ENCODE peak calls at places on chromosome 14, in five cellular contexts. One of them, this sample, is unnamed.

GRCh38 chr14:28767851-28768548 is 1.4 kb downstream of the FOXG1 start:
- DNase-seq in MM.1S: no peak
- DNase-seq in PC-3: no peak
- DNase-seq in IMR-90: no peak
- DNase-seq in mesendoderm: peak; percentile 92
- DNase-seq in this sample: no peak

GRCh38 chr14:70931008-70931407 is 23.7 kb downstream of the PCNX1 start:
- DNase-seq in IMR-90: peak; percentile 66
- DNase-seq in mesendoderm: no peak
- DNase-seq in MM.1S: no peak
- DNase-seq in PC-3: no peak
- DNase-seq in this sample: no peak

GRCh38 chr14:35897616-35898111 is 71.5 kb downstream of the BRMS1L start:
- DNase-seq in IMR-90: no peak
- DNase-seq in mesendoderm: peak; percentile 69
- DNase-seq in MM.1S: no peak
- DNase-seq in PC-3: peak; percentile 5
- DNase-seq in this sample: no peak

GRCh38 chr14:46322076-46322475 is 329.5 kb downstream of the RPL10L start:
- DNase-seq in PC-3: no peak
- DNase-seq in IMR-90: no peak
- DNase-seq in mesendoderm: peak; percentile 90
- DNase-seq in MM.1S: no peak
- DNase-seq in this sample: no peak

GRCh38 chr14:36662543-36663403 is 1.1 kb downstream of the PAX9 start:
- DNase-seq in IMR-90: no peak
- DNase-seq in PC-3: peak; percentile 69
- DNase-seq in MM.1S: no peak
- DNase-seq in mesendoderm: peak; percentile 68
- DNase-seq in this sample: no peak

GRCh38 chr14:74314576-74314975 is 11.8 kb upstream of the ABCD4 start:
- DNase-seq in PC-3: no peak
- DNase-seq in mesendoderm: no peak
- DNase-seq in IMR-90: no peak
- DNase-seq in MM.1S: no peak
- DNase-seq in this sample: no peak

GRCh38 chr14:65229431-65230286 is 127.3 kb upstream of the MAX start:
- DNase-seq in MM.1S: no peak
- DNase-seq in mesendoderm: peak; percentile 57
- DNase-seq in IMR-90: no peak
- DNase-seq in PC-3: no peak
- DNase-seq in this sample: peak; percentile 46

GRCh38 chr14:51776102-51776894 is 84.1 kb upstream of the GNG2 start:
- DNase-seq in MM.1S: peak; percentile 40
- DNase-seq in mesendoderm: peak; percentile 94
- DNase-seq in PC-3: peak; percentile 82
- DNase-seq in IMR-90: peak; percentile 68
- DNase-seq in this sample: peak; percentile 12

GRCh38 chr14:75450381-75451276 is 22.8 kb downstream of the JDP2 start:
- DNase-seq in mesendoderm: no peak
- DNase-seq in MM.1S: no peak
- DNase-seq in IMR-90: peak; percentile 40
- DNase-seq in PC-3: peak; percentile 84
- DNase-seq in this sample: no peak

GRCh38 chr14:37311233-37311632 is 113.5 kb downstream of the MIPOL1 start:
- DNase-seq in IMR-90: no peak
- DNase-seq in mesendoderm: no peak
- DNase-seq in PC-3: no peak
- DNase-seq in MM.1S: no peak
- DNase-seq in this sample: no peak

GRCh38 chr14:90675399-90675798 is 140.8 kb downstream of the TTC7B start:
- DNase-seq in PC-3: peak; percentile 41
- DNase-seq in MM.1S: no peak
- DNase-seq in IMR-90: peak; percentile 75
- DNase-seq in mesendoderm: no peak
- DNase-seq in this sample: no peak

GRCh38 chr14:73403181-73403752 is 55.1 kb downstream of the NUMB start:
- DNase-seq in PC-3: no peak
- DNase-seq in MM.1S: no peak
- DNase-seq in IMR-90: no peak
- DNase-seq in mesendoderm: no peak
- DNase-seq in this sample: no peak

GRCh38 chr14:25049559-25050493 is at the start of gene STXBP6:
- DNase-seq in mesendoderm: peak; percentile 65
- DNase-seq in PC-3: no peak
- DNase-seq in MM.1S: peak; percentile 48
- DNase-seq in IMR-90: peak; percentile 65
- DNase-seq in this sample: peak; percentile 4

GRCh38 chr14:89508863-89509262 is 91.8 kb upstream of the FOXN3 start:
- DNase-seq in PC-3: no peak
- DNase-seq in IMR-90: no peak
- DNase-seq in MM.1S: no peak
- DNase-seq in mesendoderm: no peak
- DNase-seq in this sample: no peak

GRCh38 chr14:51224551-51224950 is 15.5 kb upstream of the TMX1 start:
- DNase-seq in IMR-90: peak; percentile 19
- DNase-seq in PC-3: no peak
- DNase-seq in mesendoderm: no peak
- DNase-seq in MM.1S: no peak
- DNase-seq in this sample: no peak

GRCh38 chr14:34911209-34912150 is 36.3 kb upstream of the BAZ1A start:
- DNase-seq in mesendoderm: no peak
- DNase-seq in IMR-90: peak; percentile 72
- DNase-seq in MM.1S: no peak
- DNase-seq in PC-3: peak; percentile 54
- DNase-seq in this sample: no peak

GRCh38 chr14:31059152-31059924 is 33.2 kb upstream of the STRN3 start:
- DNase-seq in mesendoderm: peak; percentile 95
- DNase-seq in MM.1S: no peak
- DNase-seq in PC-3: peak; percentile 33
- DNase-seq in IMR-90: peak; percentile 87
- DNase-seq in this sample: no peak

GRCh38 chr14:104879201-104879982 is 14.3 kb downstream of the CEP170B start:
- DNase-seq in IMR-90: no peak
- DNase-seq in MM.1S: no peak
- DNase-seq in PC-3: no peak
- DNase-seq in mesendoderm: no peak
- DNase-seq in this sample: no peak

GRCh38 chr14:22878271-22879246 is 4.5 kb upstream of the REM2 start:
- DNase-seq in mesendoderm: no peak
- DNase-seq in PC-3: no peak
- DNase-seq in MM.1S: no peak
- DNase-seq in IMR-90: no peak
- DNase-seq in this sample: no peak

GRCh38 chr14:104795781-104796681 is 483 bp upstream of the AKT1 start:
- DNase-seq in IMR-90: no peak
- DNase-seq in MM.1S: peak; percentile 23
- DNase-seq in PC-3: peak; percentile 48
- DNase-seq in mesendoderm: no peak
- DNase-seq in this sample: peak; percentile 56

GRCh38 chr14:52834440-52834842 is 43.0 kb upstream of the GNPNAT1 start:
- DNase-seq in MM.1S: no peak
- DNase-seq in IMR-90: peak; percentile 93
- DNase-seq in PC-3: peak; percentile 92
- DNase-seq in mesendoderm: no peak
- DNase-seq in this sample: no peak

GRCh38 chr14:54220122-54220691 is 176.6 kb upstream of the CDKN3 start:
- DNase-seq in mesendoderm: peak; percentile 89
- DNase-seq in PC-3: no peak
- DNase-seq in IMR-90: no peak
- DNase-seq in MM.1S: no peak
- DNase-seq in this sample: no peak

GRCh38 chr14:64340560-64341196 is 46.5 kb upstream of the ESR2 start:
- DNase-seq in PC-3: no peak
- DNase-seq in mesendoderm: peak; percentile 37
- DNase-seq in IMR-90: no peak
- DNase-seq in MM.1S: no peak
- DNase-seq in this sample: no peak

GRCh38 chr14:63891148-63891964 is 38.6 kb downstream of the SYNE2 start:
- DNase-seq in IMR-90: no peak
- DNase-seq in PC-3: no peak
- DNase-seq in mesendoderm: peak; percentile 27
- DNase-seq in MM.1S: no peak
- DNase-seq in this sample: no peak

DNA sequence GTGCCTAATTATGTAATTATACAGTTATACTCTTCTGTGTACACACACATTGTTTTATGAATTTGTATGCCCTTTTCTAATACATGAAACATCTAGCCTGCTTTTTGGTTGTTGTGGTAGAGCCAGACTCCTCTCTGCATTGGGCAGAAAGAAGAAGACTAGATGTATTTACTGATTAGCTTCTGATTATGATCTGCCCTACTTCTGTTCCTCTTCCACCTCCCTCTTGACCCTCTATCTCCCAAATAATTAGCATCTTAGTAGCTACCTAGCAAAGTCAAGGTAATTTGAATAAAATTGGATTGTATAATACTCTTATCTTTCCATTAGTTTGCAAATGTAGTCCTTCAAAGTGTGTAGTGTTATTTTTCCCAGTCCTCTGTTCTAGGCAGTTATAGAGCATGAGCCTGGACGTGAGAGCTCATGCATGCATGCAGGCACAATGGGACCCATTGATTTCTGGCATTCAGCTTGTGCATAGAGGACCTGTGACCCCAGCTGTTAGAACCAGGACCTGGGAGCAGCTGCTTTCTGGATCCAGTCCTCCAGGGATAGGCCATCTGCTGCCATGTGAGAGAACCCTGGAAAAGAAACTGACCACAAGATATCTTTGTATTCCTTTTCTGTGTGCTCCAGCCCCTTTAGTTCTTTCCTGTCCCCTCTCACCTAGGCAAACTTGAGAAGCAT is 76.7 kb downstream of the SUSD6 start:
- DNase-seq in mesendoderm: no peak
- DNase-seq in MM.1S: no peak
- DNase-seq in PC-3: no peak
- DNase-seq in IMR-90: no peak
- DNase-seq in this sample: no peak
- H3K4me1 ChIP-seq in mesendoderm: peaks cover 2% of the 10 kb centered on the region
- H3K4me1 ChIP-seq in MM.1S: peaks cover 17% of the 10 kb centered on the region
- H3K4me1 ChIP-seq in PC-3: peaks cover 17% of the 10 kb centered on the region
- H3K4me1 ChIP-seq in IMR-90: peaks cover 13% of the 10 kb centered on the region
- H3K4me1 ChIP-seq in this sample: peaks cover 23% of the 10 kb centered on the region

GRCh38 chr14:99323603-99324185 is 51.7 kb upstream of the BCL11B start:
- DNase-seq in IMR-90: no peak
- DNase-seq in PC-3: no peak
- DNase-seq in MM.1S: no peak
- DNase-seq in mesendoderm: no peak
- DNase-seq in this sample: no peak
- H3K4me3 ChIP-seq in IMR-90: no peak overlapping the region
- H3K4me3 ChIP-seq in PC-3: no peak overlapping the region
- H3K4me3 ChIP-seq in MM.1S: no peak overlapping the region
- H3K4me3 ChIP-seq in mesendoderm: no peak overlapping the region
- H3K4me3 ChIP-seq in this sample: no peak overlapping the region

GRCh38 chr14:77936138-77936639 is 136.3 kb downstream of the ADCK1 start:
- DNase-seq in IMR-90: no peak
- DNase-seq in mesendoderm: no peak
- DNase-seq in MM.1S: no peak
- DNase-seq in PC-3: no peak
- DNase-seq in this sample: no peak
- H3K27me3 ChIP-seq in IMR-90: no peaks in the 10 kb centered on the region
- H3K27me3 ChIP-seq in mesendoderm: no peaks in the 10 kb centered on the region
- H3K27me3 ChIP-seq in MM.1S: no peaks in the 10 kb centered on the region
- H3K27me3 ChIP-seq in PC-3: no peaks in the 10 kb centered on the region
- H3K27me3 ChIP-seq in this sample: no peaks in the 10 kb centered on the region

GRCh38 chr14:94111276-94112095 is 950 bp downstream of the IFI27 start:
- DNase-seq in mesendoderm: no peak
- DNase-seq in IMR-90: no peak
- DNase-seq in MM.1S: no peak
- DNase-seq in PC-3: no peak
- DNase-seq in this sample: no peak
- H3K4me1 ChIP-seq in mesendoderm: no peaks in the 10 kb centered on the region
- H3K4me1 ChIP-seq in IMR-90: no peaks in the 10 kb centered on the region
- H3K4me1 ChIP-seq in MM.1S: no peaks in the 10 kb centered on the region
- H3K4me1 ChIP-seq in PC-3: no peaks in the 10 kb centered on the region
- H3K4me1 ChIP-seq in this sample: no peaks in the 10 kb centered on the region

GRCh38 chr14:93894992-93895391 is 32.2 kb upstream of the FAM181A start:
- DNase-seq in IMR-90: no peak
- DNase-seq in mesendoderm: peak; percentile 84
- DNase-seq in MM.1S: no peak
- DNase-seq in PC-3: no peak
- DNase-seq in this sample: no peak

GRCh38 chr14:93891756-93892504 is 35.2 kb upstream of the FAM181A start:
- DNase-seq in MM.1S: no peak
- DNase-seq in mesendoderm: no peak
- DNase-seq in PC-3: peak; percentile 7
- DNase-seq in IMR-90: no peak
- DNase-seq in this sample: no peak

GRCh38 chr14:93892923-93893549 is 34.1 kb upstream of the FAM181A start:
- DNase-seq in IMR-90: peak; percentile 45
- DNase-seq in PC-3: peak; percentile 69
- DNase-seq in mesendoderm: peak; percentile 77
- DNase-seq in MM.1S: peak; percentile 45
- DNase-seq in this sample: peak; percentile 25

GRCh38 chr14:93892505-93892839 is 34.7 kb upstream of the FAM181A start:
- DNase-seq in IMR-90: no peak
- DNase-seq in mesendoderm: no peak
- DNase-seq in MM.1S: no peak
- DNase-seq in PC-3: no peak
- DNase-seq in this sample: no peak

DNA sequence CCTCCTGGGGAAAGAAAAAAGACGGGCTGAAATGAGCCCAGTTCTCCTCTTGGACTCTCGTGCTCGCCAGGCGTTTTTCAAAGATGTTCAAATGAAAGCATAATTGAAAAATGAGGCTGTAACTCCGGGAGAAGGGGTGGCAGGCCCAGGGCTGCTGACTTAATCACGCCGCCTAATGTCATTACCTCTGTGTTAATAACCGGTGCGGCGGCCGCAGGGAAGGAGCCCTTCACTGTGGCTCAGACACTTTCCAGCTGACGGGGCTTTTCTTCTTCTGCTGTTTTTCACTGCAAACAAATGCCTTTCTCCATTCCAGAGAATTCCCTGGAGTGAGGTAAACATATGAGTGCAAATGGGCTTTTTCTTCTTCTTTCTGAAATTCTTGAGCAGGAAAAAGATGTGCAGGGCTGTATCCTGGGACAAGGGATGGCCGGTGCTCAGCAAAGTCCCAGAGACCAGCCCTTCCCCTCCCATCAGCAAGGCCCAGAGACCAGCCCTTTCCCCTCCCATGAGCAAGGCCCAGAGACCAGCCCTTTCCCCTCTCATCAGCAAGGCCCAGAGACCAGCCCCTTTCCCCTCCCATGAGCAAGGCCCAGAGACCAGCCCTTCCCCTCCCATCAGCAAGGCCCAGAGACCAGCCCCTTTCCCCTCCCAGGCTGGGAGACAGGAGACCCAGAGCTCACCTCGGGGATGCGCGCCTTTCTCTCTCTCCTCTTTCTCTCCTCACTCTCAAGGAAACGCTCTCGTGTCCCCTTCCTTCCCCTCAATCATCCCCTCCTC is 33.4 kb upstream of the FAM181A start:
- DNase-seq in mesendoderm: peak; percentile 95
- DNase-seq in MM.1S: no peak
- DNase-seq in IMR-90: no peak
- DNase-seq in PC-3: no peak
- DNase-seq in this sample: no peak
- H3K4me3 ChIP-seq in mesendoderm: no peak overlapping the region
- H3K4me3 ChIP-seq in MM.1S: no peak overlapping the region
- H3K4me3 ChIP-seq in IMR-90: no peak overlapping the region
- H3K4me3 ChIP-seq in PC-3: no peak overlapping the region
- H3K4me3 ChIP-seq in this sample: no peak overlapping the region

GRCh38 chr14:101435546-101435945 is 125.7 kb upstream of the DIO3 start:
- DNase-seq in MM.1S: no peak
- DNase-seq in IMR-90: no peak
- DNase-seq in PC-3: no peak
- DNase-seq in mesendoderm: no peak
- DNase-seq in this sample: no peak
- H3K27me3 ChIP-seq in MM.1S: peaks cover 50% of the 10 kb centered on the region
- H3K27me3 ChIP-seq in IMR-90: peaks cover 2% of the 10 kb centered on the region
- H3K27me3 ChIP-seq in PC-3: no peaks in the 10 kb centered on the region
- H3K27me3 ChIP-seq in mesendoderm: no peaks in the 10 kb centered on the region
- H3K27me3 ChIP-seq in this sample: no peaks in the 10 kb centered on the region

GRCh38 chr14:100901391-100902183 is 1.9 kb downstream of the RTL1 start:
- DNase-seq in MM.1S: no peak
- DNase-seq in PC-3: no peak
- DNase-seq in mesendoderm: no peak
- DNase-seq in IMR-90: no peak
- DNase-seq in this sample: no peak
- H3K4me1 ChIP-seq in MM.1S: no peaks in the 10 kb centered on the region
- H3K4me1 ChIP-seq in PC-3: peaks cover 8% of the 10 kb centered on the region
- H3K4me1 ChIP-seq in mesendoderm: peaks cover 8% of the 10 kb centered on the region
- H3K4me1 ChIP-seq in IMR-90: no peaks in the 10 kb centered on the region
- H3K4me1 ChIP-seq in this sample: no peaks in the 10 kb centered on the region